ENCODE peak calls at places on chromosomes 7 and 10, in nine cellular contexts. One of them, this sample, is unnamed.

GRCh38 chr7:39088730-39089129 is 111.0 kb downstream of the POU6F2 start:
- DNase-seq in occipital lobe: no peak
- DNase-seq in NCI-H2171: no peak
- DNase-seq in cardiac muscle cell: no peak
- DNase-seq in RPMI8226: no peak
- DNase-seq in mesenchymal stem cell: no peak
- DNase-seq in fibroblast of lung: no peak
- DNase-seq in Caki2: no peak
- DNase-seq in NCI-H748 treated with DMSO at 0.1 percent for 48 hours: no peak
- DNase-seq in this sample: no peak

GRCh38 chr7:29972315-29972669 is 17.3 kb downstream of the SCRN1 start:
- DNase-seq in NCI-H2171: no peak
- DNase-seq in NCI-H748 treated with DMSO at 0.1 percent for 48 hours: no peak
- DNase-seq in RPMI8226: no peak
- DNase-seq in cardiac muscle cell: peak
- DNase-seq in mesenchymal stem cell: no peak
- DNase-seq in occipital lobe: no peak
- DNase-seq in fibroblast of lung: no peak
- DNase-seq in Caki2: no peak
- DNase-seq in this sample: no peak

GRCh38 chr7:18165176-18165575 is 137.5 kb upstream of the PRPS1L1 start:
- DNase-seq in NCI-H748 treated with DMSO at 0.1 percent for 48 hours: no peak
- DNase-seq in occipital lobe: no peak
- DNase-seq in mesenchymal stem cell: no peak
- DNase-seq in cardiac muscle cell: peak
- DNase-seq in RPMI8226: no peak
- DNase-seq in Caki2: no peak
- DNase-seq in NCI-H2171: no peak
- DNase-seq in fibroblast of lung: no peak
- DNase-seq in this sample: no peak

GRCh38 chr7:99193527-99194214 is 14.2 kb downstream of the KPNA7 start:
- DNase-seq in occipital lobe: no peak
- DNase-seq in cardiac muscle cell: peak
- DNase-seq in mesenchymal stem cell: no peak
- DNase-seq in NCI-H2171: no peak
- DNase-seq in NCI-H748 treated with DMSO at 0.1 percent for 48 hours: no peak
- DNase-seq in fibroblast of lung: peak
- DNase-seq in RPMI8226: no peak
- DNase-seq in Caki2: no peak
- DNase-seq in this sample: no peak

GRCh38 chr10:123526356-123527079 is 139.6 kb upstream of the GPR26 start:
- DNase-seq in NCI-H2171: no peak
- DNase-seq in mesenchymal stem cell: no peak
- DNase-seq in NCI-H748 treated with DMSO at 0.1 percent for 48 hours: no peak
- DNase-seq in RPMI8226: no peak
- DNase-seq in Caki2: no peak
- DNase-seq in fibroblast of lung: no peak
- DNase-seq in cardiac muscle cell: no peak
- DNase-seq in occipital lobe: no peak
- DNase-seq in this sample: no peak

GRCh38 chr10:3406556-3406955 is 234.0 kb upstream of the PITRM1 start:
- DNase-seq in Caki2: no peak
- DNase-seq in RPMI8226: no peak
- DNase-seq in NCI-H2171: no peak
- DNase-seq in cardiac muscle cell: no peak
- DNase-seq in NCI-H748 treated with DMSO at 0.1 percent for 48 hours: no peak
- DNase-seq in mesenchymal stem cell: no peak
- DNase-seq in occipital lobe: no peak
- DNase-seq in fibroblast of lung: no peak
- DNase-seq in this sample: no peak

GRCh38 chr10:75599875-75600648 is 168.6 kb downstream of the LRMDA start:
- DNase-seq in occipital lobe: no peak
- DNase-seq in Caki2: peak
- DNase-seq in fibroblast of lung: no peak
- DNase-seq in cardiac muscle cell: no peak
- DNase-seq in RPMI8226: no peak
- DNase-seq in NCI-H748 treated with DMSO at 0.1 percent for 48 hours: peak
- DNase-seq in mesenchymal stem cell: no peak
- DNase-seq in NCI-H2171: no peak
- DNase-seq in this sample: no peak

GRCh38 chr7:85823379-85823778 is 636.5 kb upstream of the SEMA3D start:
- DNase-seq in RPMI8226: no peak
- DNase-seq in mesenchymal stem cell: no peak
- DNase-seq in cardiac muscle cell: no peak
- DNase-seq in occipital lobe: no peak
- DNase-seq in NCI-H748 treated with DMSO at 0.1 percent for 48 hours: no peak
- DNase-seq in fibroblast of lung: peak
- DNase-seq in Caki2: no peak
- DNase-seq in NCI-H2171: no peak
- DNase-seq in this sample: no peak

GRCh38 chr10:47243791-47244190 is 56.2 kb upstream of the GDF10 start:
- DNase-seq in NCI-H2171: no peak
- DNase-seq in occipital lobe: no peak
- DNase-seq in fibroblast of lung: no peak
- DNase-seq in cardiac muscle cell: no peak
- DNase-seq in NCI-H748 treated with DMSO at 0.1 percent for 48 hours: no peak
- DNase-seq in RPMI8226: no peak
- DNase-seq in mesenchymal stem cell: no peak
- DNase-seq in Caki2: no peak
- DNase-seq in this sample: no peak

GRCh38 chr7:113267271-113267670 is 148.9 kb upstream of the SMIM30 start:
- DNase-seq in mesenchymal stem cell: no peak
- DNase-seq in NCI-H748 treated with DMSO at 0.1 percent for 48 hours: no peak
- DNase-seq in fibroblast of lung: peak
- DNase-seq in RPMI8226: no peak
- DNase-seq in NCI-H2171: no peak
- DNase-seq in occipital lobe: no peak
- DNase-seq in Caki2: no peak
- DNase-seq in cardiac muscle cell: no peak
- DNase-seq in this sample: no peak

GRCh38 chr7:47568569-47568968 is 13.3 kb downstream of the TNS3 start:
- DNase-seq in RPMI8226: no peak
- DNase-seq in cardiac muscle cell: no peak
- DNase-seq in fibroblast of lung: no peak
- DNase-seq in NCI-H2171: no peak
- DNase-seq in NCI-H748 treated with DMSO at 0.1 percent for 48 hours: no peak
- DNase-seq in mesenchymal stem cell: no peak
- DNase-seq in Caki2: no peak
- DNase-seq in occipital lobe: peak
- DNase-seq in this sample: no peak